ENCODE peak calls at places on chromosomes 6 and 20, in four cellular contexts. K is stimulated activated CD4-positive, alpha-beta T cell treated with anti-CD3 and anti-CD28 coated beads, Interleukin-15, amount 100 ng/mL, for 1 hour; W is type B pancreatic cell; D is SK-MEL-5. G is an unnamed sample.

GRCh38 chr20:63739129-63740069 is at the start of gene SLC2A4RG:
- DNase-seq in K (no peak), W (peak; percentile 84), D (peak; percentile 79), G (peak; percentile 79)

GRCh38 chr6:111628117-111628866 is 22.6 kb upstream of the TRAF3IP2 start:
- DNase-seq in K (no peak), W (no peak), D (no peak), G (no peak)

GRCh38 chr20:48453477-48454093 is 374.2 kb downstream of the PREX1 start:
- DNase-seq in K (no peak), W (no peak), D (no peak), G (no peak)

GRCh38 chr6:35231563-35231962 is 17.8 kb downstream of the SCUBE3 start:
- DNase-seq in K (no peak), W (no peak), D (no peak), G (no peak)

GRCh38 chr6:13486679-13487121 is 700 bp downstream of the GFOD1 start:
- DNase-seq in K (peak; percentile 44), W (peak; percentile 73), D (peak; percentile 62), G (peak; percentile 63)

GRCh38 chr6:28995093-28995650 is 9.9 kb downstream of the ZNF311 start:
- DNase-seq in K (no peak), W (no peak), D (no peak), G (no peak)

GRCh38 chr6:104928141-104928540 is 28.8 kb upstream of the LIN28B start:
- DNase-seq in K (no peak), W (no peak), D (peak; percentile 84), G (no peak)

GRCh38 chr6:3549314-3549940 is 92.6 kb upstream of the SLC22A23 start:
- DNase-seq in K (no peak), W (no peak), D (no peak), G (no peak)

GRCh38 chr20:49821850-49822249 is 9.2 kb downstream of the SLC9A8 start:
- DNase-seq in K (no peak), W (no peak), D (peak; percentile 34), G (no peak)

GRCh38 chr20:8116067-8116811 is 15.8 kb upstream of the PLCB1 start:
- DNase-seq in K (no peak), W (no peak), D (no peak), G (no peak)

GRCh38 chr6:39806277-39806676 is 14.1 kb downstream of the DAAM2 start:
- DNase-seq in K (no peak), W (no peak), D (no peak), G (no peak)

GRCh38 chr6:117008618-117009017 is 131.6 kb downstream of the RFX6 start:
- DNase-seq in K (no peak), W (no peak), D (no peak), G (no peak)

GRCh38 chr6:155880905-155881304 is 425.3 kb upstream of the NOX3 start:
- DNase-seq in K (no peak), W (no peak), D (no peak), G (no peak)

G was measured in GM23338.